ENCODE peak calls at places on chromosomes 13 and 19, in six cellular contexts. X is BE2C, R is foreskin fibroblast, A is tibial nerve, U is heart right ventricle, J is glutamatergic neuron. E is an unnamed sample.

GRCh38 chr19:11209892-11210655 is 12.7 kb upstream of the KANK2 start:
- DNase-seq in X (no peak), R (peak; percentile 14), A (no peak), U (no peak), J (no peak), E (no peak)

GRCh38 chr19:16023558-16023915 is 52.8 kb upstream of the TPM4 start:
- DNase-seq in X (no peak), R (no peak), A (no peak), U (no peak), J (no peak), E (no peak)

GRCh38 chr13:80132741-80133601 is 208.0 kb downstream of the SPRY2 start:
- DNase-seq in X (peak; percentile 46), R (peak; percentile 78), A (peak; percentile 44), U (peak; percentile 32), J (no peak), E (peak; percentile 86)

GRCh38 chr19:17846146-17846545 is 1.6 kb downstream of the JAK3 start:
- DNase-seq in X (no peak), R (no peak), A (no peak), U (no peak), J (no peak), E (no peak)

GRCh38 chr19:7928741-7929701 is 3.1 kb upstream of the CTXN1 start:
- DNase-seq in X (peak; percentile 81), R (peak; percentile 87), A (peak; percentile 53), U (no peak), J (peak; percentile 71), E (peak; percentile 90)

GRCh38 chr13:98853791-98854191 is 101.3 kb upstream of the SLC15A1 start:
- DNase-seq in X (no peak), R (peak; percentile 86), A (no peak), U (no peak), J (no peak), E (peak; percentile 69)

GRCh38 chr13:88552966-88553365 is 881.8 kb downstream of the SLITRK5 start:
- DNase-seq in X (no peak), R (no peak), A (no peak), U (no peak), J (no peak), E (no peak)

GRCh38 chr13:40453666-40454030 is 212.8 kb downstream of the FOXO1 start:
- DNase-seq in X (no peak), R (no peak), A (no peak), U (no peak), J (no peak), E (no peak)

GRCh38 chr13:102771298-102772041 is 2.1 kb downstream of the TEX30 start:
- DNase-seq in X (no peak), R (no peak), A (no peak), U (no peak), J (no peak), E (no peak)

GRCh38 chr13:93776936-93777335 is 550.3 kb downstream of the GPC6 start:
- DNase-seq in X (no peak), R (peak; percentile 46), A (no peak), U (no peak), J (no peak), E (no peak)

GRCh38 chr13:46593403-46593802 is 40.4 kb downstream of the LRCH1 start:
- DNase-seq in X (no peak), R (no peak), A (no peak), U (no peak), J (no peak), E (no peak)

GRCh38 chr19:5628470-5628869 is 5.6 kb downstream of the SAFB start:
- DNase-seq in X (no peak), R (peak; percentile 64), A (no peak), U (no peak), J (no peak), E (no peak)

GRCh38 chr13:42066542-42066941 is 18.1 kb downstream of the DGKH start:
- DNase-seq in X (no peak), R (peak; percentile 89), A (no peak), U (no peak), J (no peak), E (no peak)

GRCh38 chr19:36488816-36489138 is 584 bp downstream of the ZNF566 start:
- DNase-seq in X (peak; percentile 49), R (peak; percentile 33), A (no peak), U (no peak), J (peak; percentile 17), E (no peak)

GRCh38 chr13:21584973-21585592 is 18.9 kb downstream of the MICU2 start:
- DNase-seq in X (no peak), R (no peak), A (no peak), U (no peak), J (no peak), E (no peak)

GRCh38 chr13:102510072-102510471 is 86.7 kb upstream of the TPP2 start:
- DNase-seq in X (no peak), R (no peak), A (no peak), U (no peak), J (no peak), E (no peak)

DNA sequence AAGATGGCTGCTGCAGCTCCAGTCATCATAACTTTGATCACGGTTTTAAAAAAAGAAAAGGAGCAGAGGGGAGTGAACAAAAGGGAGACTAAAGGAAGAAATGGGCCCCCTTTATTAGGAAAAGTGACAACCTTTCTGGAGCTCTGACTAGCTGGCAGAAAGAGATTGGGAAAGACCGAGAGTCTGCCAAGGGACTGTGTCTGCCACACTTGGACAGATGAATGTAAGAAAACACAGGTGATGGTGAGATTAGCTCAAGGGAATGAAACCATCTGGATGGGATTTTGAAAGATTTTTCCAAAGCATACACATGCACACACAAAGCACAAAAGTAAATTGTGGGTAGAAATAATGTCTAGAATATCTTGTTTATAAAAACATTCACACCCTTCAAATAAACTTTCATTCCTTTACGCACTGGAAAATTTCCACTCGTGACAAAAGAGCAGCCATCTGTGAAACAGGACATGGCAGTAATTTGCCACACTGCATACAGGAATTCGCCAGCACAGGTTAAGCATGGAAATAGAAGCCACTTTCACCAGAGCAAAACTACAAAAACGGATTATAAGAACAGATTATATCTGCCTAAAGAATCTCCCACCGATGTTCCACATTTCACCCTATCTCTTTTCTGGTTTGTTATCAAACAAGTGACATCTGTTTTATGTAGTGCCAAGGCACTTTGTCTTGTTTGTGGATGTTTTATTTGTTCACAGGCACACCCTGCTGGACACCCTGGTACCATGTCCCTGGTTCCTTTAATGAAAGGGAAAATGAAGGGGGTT is 819.5 kb downstream of the DIAPH3 start:
- DNase-seq in X (peak; percentile 22), R (no peak), A (no peak), U (no peak), J (no peak), E (no peak)
- TF ChIP-seq CTCF in X (peak; percentile 53), R (no peak), A (no peak), U (peak; percentile 11), J (no peak), E (no peak)

DNA sequence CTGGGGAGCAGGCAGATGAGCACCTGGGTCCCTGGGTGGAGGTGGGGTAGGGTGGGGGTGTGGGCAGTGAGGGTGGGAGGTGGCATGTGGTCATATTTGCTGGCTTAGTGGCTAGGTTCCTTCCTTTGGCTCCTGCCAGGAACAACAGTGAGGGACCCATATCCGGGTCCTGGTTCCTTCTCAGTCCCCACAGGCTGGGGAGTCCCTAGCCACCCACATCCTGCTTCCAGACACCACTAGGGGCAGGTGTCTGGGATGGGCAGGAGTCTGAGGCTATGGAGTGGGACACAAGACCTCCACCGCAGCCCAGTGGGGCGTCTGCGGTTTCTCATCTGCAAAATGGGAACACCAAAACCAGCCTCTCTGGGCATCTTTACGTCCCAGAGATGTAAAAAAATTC is 828 bp upstream of the FCGBP start:
- DNase-seq in X (no peak), R (no peak), A (no peak), U (no peak), J (no peak), E (no peak)
- TF ChIP-seq CTCF in X (no peak), R (no peak), A (no peak), U (no peak), J (no peak), E (no peak)

DNA sequence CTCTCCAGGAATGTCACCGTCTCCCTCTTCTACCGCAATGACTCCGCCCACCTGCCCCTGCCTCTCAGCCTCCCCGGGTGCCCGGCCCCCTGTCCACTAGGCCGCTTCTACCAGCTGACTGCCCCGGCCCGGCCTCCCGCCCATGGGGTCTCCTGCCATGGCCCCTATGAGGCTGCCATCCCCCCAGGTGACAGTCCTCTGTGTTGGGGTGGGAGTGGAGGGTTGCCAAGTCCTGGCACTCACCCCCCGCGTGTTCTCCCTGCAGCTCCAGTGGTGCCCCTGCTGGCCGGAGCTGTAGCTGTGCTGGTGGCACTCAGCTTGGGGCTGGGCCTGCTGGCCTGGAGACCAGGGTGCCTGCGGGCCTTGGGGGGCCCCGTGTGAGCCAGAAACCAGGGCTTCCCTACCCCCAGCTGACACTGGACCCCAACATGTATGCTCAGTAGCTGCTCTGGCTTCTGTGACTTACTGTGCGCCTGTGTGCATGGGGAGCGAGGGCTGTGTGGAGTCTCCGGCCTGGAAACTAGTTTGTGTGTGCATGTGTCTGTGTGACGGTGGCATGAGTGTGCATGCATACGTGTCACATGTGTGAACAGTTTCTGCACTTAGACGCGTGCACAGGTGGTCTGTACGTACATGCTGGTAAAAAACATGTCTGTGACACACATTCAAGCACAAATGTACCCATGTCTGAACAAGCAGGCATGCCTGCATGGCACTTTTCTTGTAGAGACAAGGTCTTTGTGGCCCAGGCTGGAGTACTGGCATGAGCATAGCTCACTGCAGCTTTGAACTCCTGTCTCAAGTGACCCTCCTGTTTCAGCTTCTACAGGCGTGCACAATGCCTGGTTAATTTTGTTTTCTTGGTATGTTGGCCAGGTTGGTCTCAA is 4.8 kb downstream of the ACP4 start:
- DNase-seq in X (peak; percentile 61), R (peak; percentile 53), A (no peak), U (no peak), J (no peak), E (no peak)
- TF ChIP-seq CTCF in X (peak; percentile 41), R (peak; percentile 2), A (no peak), U (no peak), J (no peak), E (no peak)

GRCh38 chr13:92303428-92303827 is 905.0 kb downstream of the GPC5 start:
- DNase-seq in X (no peak), R (peak; percentile 77), A (peak; percentile 17), U (no peak), J (no peak), E (no peak)
- TF ChIP-seq CTCF in X (no peak), R (no peak), A (no peak), U (no peak), J (no peak), E (no peak)

DNA sequence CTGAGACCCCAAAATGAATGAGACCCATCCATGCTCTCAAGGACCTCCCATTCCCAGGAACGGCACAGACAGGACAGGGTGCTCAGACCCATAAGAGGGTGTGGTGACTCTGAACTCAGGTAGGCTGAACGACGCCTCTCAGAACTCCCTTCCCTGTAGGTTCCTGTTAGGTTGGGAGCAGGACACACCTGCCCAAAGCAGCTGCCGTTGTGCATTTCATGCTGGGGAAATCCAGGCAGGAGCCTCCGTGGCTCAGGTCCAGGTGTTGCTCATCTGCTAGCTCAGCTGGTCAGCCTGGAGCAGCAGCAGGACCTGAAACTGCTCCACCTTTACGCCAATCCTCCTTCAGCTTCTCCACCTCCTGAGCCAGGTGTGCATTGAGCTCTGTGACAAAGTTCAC is 19.1 kb upstream of the TEX101 start:
- DNase-seq in X (no peak), R (no peak), A (no peak), U (no peak), J (no peak), E (no peak)
- TF ChIP-seq CTCF in X (no peak), R (no peak), A (no peak), U (no peak), J (no peak), E (no peak)

DNA sequence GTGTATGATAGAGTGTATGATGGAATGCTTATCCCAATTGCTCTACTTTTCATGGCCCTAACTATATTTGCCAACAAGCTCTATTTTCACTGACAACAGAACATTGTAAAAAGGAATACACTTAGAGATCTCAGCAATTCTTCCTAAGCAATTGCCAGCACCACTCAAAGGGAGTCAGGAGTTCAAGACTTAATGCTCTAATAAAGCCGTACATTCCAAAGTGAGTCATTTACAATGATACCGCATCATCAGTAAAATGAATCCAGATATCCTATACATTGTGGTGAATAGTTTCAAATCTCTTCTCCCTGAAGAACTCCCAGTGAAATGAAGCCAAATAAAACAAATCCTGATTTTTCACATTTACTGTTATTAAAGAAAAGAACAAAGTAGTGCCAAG is 2898.6 kb upstream of the PCDH20 start:
- DNase-seq in X (no peak), R (peak; percentile 52), A (no peak), U (no peak), J (no peak), E (no peak)
- TF ChIP-seq CTCF in X (no peak), R (no peak), A (no peak), U (no peak), J (no peak), E (no peak)

E was measured in ascending aorta.